ENCODE peak calls at places on chromosomes 5 and 9, in nine cellular contexts. A is DND-41, U is Panc1, S is spleen, Z is bronchial epithelial cell, D is HFF-Myc, O is fibroblast of the aortic adventitia, K is kidney, X is Peyer's patch. R is an unnamed sample.

GRCh38 chr9:91714020-91714721 is 235.9 kb downstream of the ROR2 start:
- DNase-seq in D (no peak), X (peak; percentile 39), S (peak; percentile 87), K (peak; percentile 90), A (no peak), Z (peak; percentile 18), O (peak; percentile 47), U (no peak), R (no peak)

GRCh38 chr9:116323571-116323970 is 170.0 kb downstream of the PAPPA start:
- DNase-seq in O (no peak), A (no peak), U (no peak), K (no peak), D (no peak), S (no peak), X (no peak), Z (no peak), R (no peak)

GRCh38 chr9:20340161-20340861 is 282.0 kb downstream of the MLLT3 start:
- DNase-seq in X (no peak), Z (no peak), A (no peak), D (no peak), U (no peak), K (no peak), S (no peak), O (no peak), R (no peak)

GRCh38 chr9:35398651-35399335 is 91.1 kb upstream of the RUSC2 start:
- DNase-seq in S (no peak), D (no peak), U (no peak), K (no peak), Z (no peak), A (no peak), X (no peak), O (no peak), R (no peak)

GRCh38 chr9:73916016-73916673 is 581.0 kb upstream of the RORB start:
- DNase-seq in Z (peak; percentile 29), X (no peak), S (no peak), U (no peak), O (peak; percentile 18), A (peak; percentile 31), D (no peak), K (no peak), R (no peak)

GRCh38 chr9:134276463-134277245 is 49.6 kb upstream of the RXRA start:
- DNase-seq in Z (no peak), X (no peak), A (no peak), S (no peak), K (no peak), U (no peak), O (no peak), D (no peak), R (no peak)

GRCh38 chr5:153816870-153817269 is 221.8 kb downstream of the FAM114A2 start:
- DNase-seq in K (no peak), A (no peak), Z (no peak), D (no peak), O (no peak), S (no peak), X (no peak), U (no peak), R (no peak)

GRCh38 chr5:8457187-8458037 is 588.5 kb downstream of the MTRR start:
- DNase-seq in S (peak; percentile 92), A (peak; percentile 88), D (peak; percentile 67), X (peak; percentile 75), K (peak; percentile 98), O (peak; percentile 99), U (peak; percentile 96), Z (peak; percentile 94), R (peak; percentile 85)

GRCh38 chr5:130532786-130533185 is 628.5 kb downstream of the CHSY3 start:
- DNase-seq in K (no peak), X (no peak), S (no peak), D (no peak), U (no peak), O (no peak), A (no peak), Z (no peak), R (no peak)

GRCh38 chr9:95977366-95977765 is 101.9 kb downstream of the ERCC6L2 start:
- DNase-seq in X (no peak), K (no peak), Z (no peak), A (no peak), D (no peak), U (no peak), O (no peak), S (no peak), R (no peak)

GRCh38 chr5:87127956-87128687 is 139.6 kb upstream of the RASA1 start:
- DNase-seq in O (no peak), Z (peak; percentile 61), D (no peak), K (no peak), A (no peak), S (no peak), X (no peak), U (no peak), R (no peak)

GRCh38 chr9:28135571-28135970 is 562.3 kb upstream of the C9orf72 start:
- DNase-seq in U (no peak), D (no peak), A (no peak), Z (peak; percentile 31), S (no peak), X (no peak), O (no peak), K (no peak), R (no peak)

GRCh38 chr9:28134577-28134976 is 561.3 kb upstream of the C9orf72 start:
- DNase-seq in D (no peak), A (no peak), S (no peak), O (no peak), X (no peak), K (no peak), Z (no peak), U (no peak), R (no peak)

DNA sequence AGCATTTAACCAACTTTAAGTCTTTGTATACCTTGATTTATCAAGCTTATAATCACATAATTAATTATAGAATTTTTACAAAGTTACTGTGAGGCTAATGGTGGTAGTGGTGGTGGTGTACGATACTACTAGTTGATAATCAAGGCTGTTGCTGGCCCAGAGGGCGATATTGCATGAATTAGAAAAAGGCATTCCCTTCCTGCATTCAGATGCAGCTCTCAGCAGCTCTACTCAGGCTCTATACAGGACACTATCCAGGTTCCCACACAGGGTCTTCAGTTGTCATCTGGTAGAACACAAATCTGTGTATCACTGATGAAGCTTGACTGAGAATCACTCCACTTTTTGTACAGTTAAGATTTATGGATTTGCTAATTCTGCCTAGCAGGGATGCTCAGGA is 562.8 kb upstream of the C9orf72 start:
- DNase-seq in D (no peak), A (no peak), S (no peak), K (no peak), U (no peak), X (no peak), O (no peak), Z (no peak), R (no peak)
- H3K4me3 ChIP-seq in D (no peak overlapping the region), A (no peak overlapping the region), S (no peak overlapping the region), K (no peak overlapping the region), U (no peak overlapping the region), X (no peak overlapping the region), O (no peak overlapping the region), Z (no peak overlapping the region), R (no peak overlapping the region)

GRCh38 chr5:169290895-169291294 is 10.0 kb downstream of the SLIT3 start:
- DNase-seq in A (no peak), K (no peak), Z (peak; percentile 35), O (no peak), U (no peak), X (no peak), D (no peak), S (no peak), R (no peak)

GRCh38 chr5:169287529-169287928 is 13.4 kb downstream of the SLIT3 start:
- DNase-seq in S (no peak), O (no peak), K (no peak), X (no peak), A (no peak), Z (no peak), D (no peak), U (no peak), R (no peak)

GRCh38 chr5:169288066-169288753 is 12.7 kb downstream of the SLIT3 start:
- DNase-seq in O (peak; percentile 57), X (no peak), Z (no peak), S (no peak), U (no peak), D (no peak), K (no peak), A (no peak), R (no peak)

GRCh38 chr5:169291877-169292276 is 9.1 kb downstream of the SLIT3 start:
- DNase-seq in A (no peak), S (no peak), D (no peak), U (no peak), X (no peak), Z (no peak), K (no peak), O (no peak), R (no peak)

DNA sequence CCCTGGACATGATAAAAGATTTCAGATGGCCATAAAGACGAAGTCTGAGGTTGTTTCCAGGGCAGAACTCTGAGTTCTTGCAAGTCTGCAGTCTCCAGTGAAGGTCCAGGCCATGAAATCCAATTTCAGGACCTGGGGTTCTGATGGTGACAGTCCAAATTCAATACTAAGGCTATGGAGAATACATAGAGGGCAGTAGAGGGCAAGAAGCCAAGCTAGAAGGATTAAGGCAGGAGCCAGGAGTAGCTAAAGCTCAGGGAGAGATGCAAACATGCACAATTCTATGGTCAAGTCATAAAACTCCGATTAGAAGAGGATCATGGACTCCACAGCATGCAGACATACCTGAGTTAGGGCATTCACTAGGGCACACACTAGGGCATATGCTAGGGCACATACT is 11.4 kb downstream of the SLIT3 start:
- DNase-seq in Z (no peak), X (no peak), K (no peak), U (no peak), A (no peak), D (no peak), S (no peak), O (no peak), R (no peak)
- TF ChIP-seq CTCF in Z (no peak), X (no peak), K (no peak), U (peak; percentile 44), A (peak; percentile 12), D (peak; percentile 12), S (no peak), O (no peak), R (no peak)

GRCh38 chr9:33445941-33446506 is 1.4 kb downstream of the AQP3 start:
- DNase-seq in U (no peak), K (no peak), A (no peak), S (no peak), O (no peak), Z (no peak), X (peak; percentile 65), D (no peak), R (no peak)
- H3K4me3 ChIP-seq in U (no peak overlapping the region), K (peak overlapping the region; percentile 86), A (no peak overlapping the region), S (peak overlapping the region; percentile 61), O (no peak overlapping the region), Z (peak overlapping the region; percentile 48), X (peak overlapping the region; percentile 60), D (no peak overlapping the region), R (no peak overlapping the region)

DNA sequence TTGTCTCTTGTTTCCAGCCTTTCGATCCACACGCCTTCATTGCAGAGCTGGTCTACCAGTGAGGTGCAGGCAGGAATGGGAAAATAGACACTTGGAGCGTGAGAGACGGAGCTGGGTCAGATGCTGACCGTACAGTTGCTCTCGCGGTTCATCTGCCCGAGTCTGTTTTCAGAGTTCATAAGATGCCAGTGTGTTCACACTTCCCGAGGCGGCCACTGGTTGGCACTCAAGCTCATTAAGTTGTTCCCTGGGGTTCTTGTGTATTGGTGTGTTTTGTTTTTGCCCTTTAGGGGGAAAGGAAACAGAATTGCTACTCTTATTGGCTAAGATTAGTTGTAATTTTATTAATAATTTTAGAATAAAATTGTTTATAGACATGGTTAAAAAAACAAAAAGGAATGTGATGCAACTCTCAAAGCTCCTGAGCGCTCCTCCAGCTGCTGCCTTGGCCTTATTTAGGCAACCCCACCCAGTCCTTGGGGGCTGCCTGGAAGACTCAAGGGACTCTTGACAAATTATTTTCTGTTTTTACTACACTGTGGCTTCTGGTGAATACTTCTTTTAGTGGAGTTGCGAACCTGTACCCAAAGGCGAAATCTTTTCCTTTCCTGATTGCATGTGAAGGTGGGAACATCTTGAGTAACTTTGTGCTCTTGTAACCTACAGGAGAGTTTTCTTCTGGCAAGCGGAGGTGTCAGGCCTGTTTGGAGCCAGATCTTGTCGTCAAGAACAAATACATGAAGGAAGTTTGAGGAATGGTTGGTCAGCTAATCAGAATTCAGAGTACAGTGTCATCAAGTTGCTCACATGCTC is 146.1 kb downstream of the MAST4 start:
- DNase-seq in S (no peak), O (no peak), A (peak; percentile 26), U (no peak), X (no peak), Z (peak; percentile 35), D (no peak), K (no peak), R (peak; percentile 48)
- TF ChIP-seq CTCF in S (no peak), O (no peak), A (peak; percentile 52), U (peak; percentile 62), X (no peak), Z (peak; percentile 56), D (peak; percentile 15), K (peak; percentile 39), R (no peak)